ENCODE peak calls at places on chromosomes 12 and 14, in eight cellular contexts. R, P, U, H, E, V, G and J are unnamed samples.

GRCh38 chr14:75647650-75648049 is 13.0 kb downstream of the ERG28 start:
- DNase-seq in P (no peak), G (peak; percentile 22), V (no peak), E (no peak), H (no peak), R (peak; percentile 12), U (no peak), J (peak; percentile 6)

GRCh38 chr12:95286713-95287112 is 69.1 kb downstream of the VEZT start:
- DNase-seq in U (no peak), R (peak; percentile 35), V (no peak), P (no peak), E (no peak), G (peak; percentile 35), H (no peak), J (no peak)

GRCh38 chr12:24537241-24537860 is 411.6 kb downstream of the BCAT1 start:
- DNase-seq in V (no peak), H (no peak), P (no peak), E (no peak), U (no peak), R (no peak), G (no peak), J (no peak)

GRCh38 chr12:88737838-88738472 is 157.7 kb upstream of the KITLG start:
- DNase-seq in H (no peak), U (no peak), E (no peak), V (no peak), R (no peak), P (no peak), G (no peak), J (no peak)

GRCh38 chr14:100692859-100693558 is 33.7 kb upstream of the DLK1 start:
- DNase-seq in E (no peak), G (peak; percentile 96), V (no peak), P (no peak), R (peak; percentile 98), U (peak; percentile 85), H (peak; percentile 75), J (peak; percentile 87)

GRCh38 chr14:68844210-68844545 is 51.3 kb upstream of the ZFP36L1 start:
- DNase-seq in U (no peak), E (no peak), V (no peak), P (no peak), R (no peak), G (no peak), H (no peak), J (no peak)

GRCh38 chr12:30959778-30960177 is 33.2 kb downstream of the TSPAN11 start:
- DNase-seq in V (no peak), H (no peak), R (no peak), P (no peak), U (no peak), E (no peak), G (no peak), J (no peak)

GRCh38 chr12:49548822-49549648 is 10.2 kb downstream of the KCNH3 start:
- DNase-seq in H (peak; percentile 24), E (no peak), V (peak; percentile 69), R (no peak), U (no peak), P (no peak), G (peak; percentile 28), J (peak; percentile 31)

GRCh38 chr12:62761658-62762057 is 173.3 kb downstream of the PPM1H start:
- DNase-seq in V (no peak), R (no peak), G (no peak), E (no peak), U (no peak), H (no peak), P (no peak), J (no peak)

GRCh38 chr14:74579447-74580274 is 32.4 kb downstream of the LTBP2 start:
- DNase-seq in G (peak; percentile 95), U (peak; percentile 89), E (no peak), V (no peak), P (no peak), H (no peak), R (peak; percentile 97), J (peak; percentile 75)

GRCh38 chr12:82723093-82723492 is 36.4 kb downstream of the TMTC2 start:
- DNase-seq in G (no peak), V (no peak), R (no peak), H (no peak), U (no peak), E (peak; percentile 9), P (no peak), J (no peak)

GRCh38 chr12:76890407-76891143 is 11.8 kb upstream of the CSRP2 start:
- DNase-seq in V (no peak), U (no peak), R (peak; percentile 43), E (no peak), H (no peak), G (peak; percentile 51), P (no peak), J (no peak)

GRCh38 chr12:28710882-28711281 is 438.2 kb upstream of the FAR2 start:
- DNase-seq in V (no peak), G (peak; percentile 97), E (no peak), U (no peak), H (no peak), P (no peak), R (peak; percentile 98), J (no peak)

GRCh38 chr12:108518101-108518715 is 3.1 kb downstream of the FICD start:
- DNase-seq in V (no peak), R (no peak), G (no peak), U (no peak), E (no peak), P (no peak), H (no peak), J (no peak)

DNA sequence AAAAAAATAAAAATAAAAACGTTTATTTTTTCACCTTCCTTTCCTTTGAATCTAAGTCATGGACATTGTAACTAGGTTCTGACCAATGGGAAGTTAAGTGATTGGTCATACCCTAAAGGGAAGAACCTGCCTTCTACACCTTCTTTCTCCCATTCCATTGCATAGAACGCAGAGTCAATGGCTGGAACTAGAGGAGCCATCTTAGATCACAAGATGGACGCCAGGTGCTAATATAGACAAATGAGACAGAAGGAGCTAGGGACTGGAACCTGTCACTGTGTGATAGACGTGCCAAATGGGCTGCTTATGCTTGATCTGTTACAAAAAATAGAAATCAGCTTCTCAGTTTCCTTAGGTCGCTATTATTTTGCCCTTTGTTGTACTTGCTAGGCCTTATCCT is 606.6 kb downstream of the MED13L start:
- DNase-seq in R (no peak), H (no peak), P (no peak), G (no peak), U (no peak), E (no peak), V (no peak), J (no peak)
- TF ChIP-seq CTCF in R (no peak), H (no peak), P (no peak), G (no peak), U (no peak), E (no peak), V (no peak), J (no peak)

GRCh38 chr12:121770802-121771625 is 22.5 kb downstream of the RHOF start:
- DNase-seq in H (no peak), U (no peak), R (no peak), P (no peak), V (no peak), E (no peak), G (no peak), J (no peak)
- H3K4me1 ChIP-seq in H (no peaks in the 10 kb centered on the region), U (peaks cover 45% of the 10 kb centered on the region), R (peaks cover 9% of the 10 kb centered on the region), P (peaks cover 4% of the 10 kb centered on the region), V (no peaks in the 10 kb centered on the region), E (peaks cover 3% of the 10 kb centered on the region), G (peaks cover 24% of the 10 kb centered on the region), J (no peaks in the 10 kb centered on the region)

DNA sequence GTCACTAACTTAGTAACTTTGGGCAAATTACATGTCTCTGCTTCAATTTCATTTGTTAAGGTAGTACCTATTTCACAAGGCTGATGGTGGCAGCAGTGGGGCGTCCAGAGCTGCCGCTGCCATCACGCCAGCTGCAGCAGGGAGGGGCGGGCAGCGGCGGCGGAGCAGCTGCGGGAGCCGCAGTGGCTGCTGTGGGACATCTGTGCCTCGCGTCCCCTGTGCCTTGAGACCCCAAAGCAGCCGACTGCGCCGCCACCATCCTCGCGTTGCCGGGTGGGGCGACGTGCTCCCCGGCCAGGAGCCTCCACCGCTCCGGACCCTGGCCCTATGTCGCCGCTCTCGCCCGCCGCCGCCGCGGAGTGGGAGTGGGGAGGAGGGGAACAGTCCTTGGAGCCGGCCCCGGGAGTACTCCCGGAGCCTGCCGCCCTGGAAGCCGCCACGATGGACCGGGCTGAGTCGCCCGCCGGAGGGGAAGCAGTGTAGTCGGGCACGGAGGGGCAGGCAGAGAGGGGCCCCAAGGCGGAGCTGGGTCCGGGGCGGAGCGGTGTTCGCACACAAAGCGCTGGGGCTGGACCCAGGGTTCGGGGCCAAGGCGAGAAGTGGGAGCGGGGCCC is 51.4 kb downstream of the A2M start:
- DNase-seq in P (peak; percentile 65), G (peak; percentile 50), R (peak; percentile 59), U (peak; percentile 75), H (peak; percentile 68), E (no peak), V (peak; percentile 82), J (peak; percentile 83)
- TF ChIP-seq CTCF in P (peak; percentile 20), G (peak; percentile 45), R (peak; percentile 52), U (peak; percentile 53), H (peak; percentile 34), E (peak; percentile 22), V (peak; percentile 58), J (peak; percentile 57)

GRCh38 chr14:30972882-30973582 is 52.4 kb upstream of the AP4S1 start:
- DNase-seq in H (no peak), V (no peak), U (no peak), R (no peak), E (no peak), P (no peak), G (no peak), J (no peak)

GRCh38 chr14:30971586-30971985 is 53.9 kb upstream of the AP4S1 start:
- DNase-seq in E (no peak), P (no peak), U (no peak), V (no peak), R (peak; percentile 67), G (peak; percentile 32), H (no peak), J (no peak)

GRCh38 chr14:30977752-30978151 is 47.7 kb upstream of the AP4S1 start:
- DNase-seq in P (no peak), V (no peak), R (no peak), U (no peak), G (no peak), E (no peak), H (no peak), J (no peak)

DNA sequence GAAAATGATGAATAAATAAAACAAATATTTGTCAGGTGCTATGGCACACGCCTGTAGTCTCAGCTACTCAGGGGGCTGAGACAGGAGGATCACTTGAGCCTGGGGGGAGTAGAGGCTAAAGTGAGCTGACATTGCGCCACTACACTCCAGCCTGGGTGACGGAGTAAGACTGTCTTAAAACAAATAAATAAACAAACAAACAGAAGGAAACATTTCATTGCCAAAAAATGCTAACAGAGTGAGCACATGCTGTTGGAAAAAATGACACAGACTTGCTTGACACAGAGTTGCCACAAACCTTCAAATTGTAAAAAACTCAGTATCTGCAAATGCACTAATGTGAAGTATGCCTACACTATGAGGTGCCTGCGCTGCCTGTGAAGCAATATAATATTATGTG is 50.8 kb upstream of the AP4S1 start:
- DNase-seq in E (no peak), P (no peak), H (no peak), U (peak; percentile 42), V (no peak), R (peak; percentile 47), G (peak; percentile 38), J (peak; percentile 32)
- H3K4me1 ChIP-seq in E (no peaks in the 10 kb centered on the region), P (peaks cover 9% of the 10 kb centered on the region), H (no peaks in the 10 kb centered on the region), U (peaks cover 37% of the 10 kb centered on the region), V (no peaks in the 10 kb centered on the region), R (peaks cover 49% of the 10 kb centered on the region), G (peaks cover 3% of the 10 kb centered on the region), J (peaks cover 3% of the 10 kb centered on the region)